ENCODE peak calls at places on chromosomes 2 and 18, in ten cellular contexts. D is OCI-LY7, R is heart right ventricle, Z is tibial artery, M is prostate gland, P is cardiac fibroblast, H is astrocyte of the spinal cord, I is lower leg skin, O is upper lobe of left lung, E is esophagus muscularis mucosa. G is an unnamed sample.
A peak's percentile ranks its signal among the peaks of the same experiment; 100 is the strongest.

GRCh38 chr2:218781691-218782528 is at the start of gene CYP27A1:
- DNase-seq in Z (peak; percentile 70), M (peak; percentile 56), E (no peak), R (peak; percentile 46), D (no peak), P (peak; percentile 16), O (peak; percentile 78), I (no peak), H (peak; percentile 22), G (no peak)

GRCh38 chr2:97011977-97012569 is 25.7 kb upstream of the FAM178B start:
- DNase-seq in H (peak; percentile 74), E (no peak), R (peak; percentile 23), M (peak; percentile 17), Z (no peak), P (peak; percentile 82), D (peak; percentile 84), O (no peak), I (no peak), G (peak; percentile 74)

GRCh38 chr2:166375205-166375735 is 474 bp downstream of the SCN9A start:
- DNase-seq in Z (no peak), P (peak; percentile 16), M (no peak), I (no peak), E (no peak), R (no peak), D (no peak), H (peak; percentile 30), O (peak; percentile 44), G (peak; percentile 30)

GRCh38 chr2:40803900-40804299 is 352.0 kb upstream of the SLC8A1 start:
- DNase-seq in D (no peak), Z (no peak), R (no peak), O (no peak), P (no peak), I (no peak), H (no peak), E (no peak), M (no peak), G (no peak)

GRCh38 chr2:121697108-121697631 is 39.5 kb downstream of the NIFK start:
- DNase-seq in O (peak; percentile 47), D (no peak), Z (no peak), R (no peak), E (no peak), I (no peak), M (no peak), H (no peak), P (no peak), G (no peak)

GRCh38 chr2:16635796-16636699 is 29.6 kb downstream of the CYRIA start:
- DNase-seq in P (peak; percentile 73), D (peak; percentile 47), O (no peak), M (no peak), E (no peak), Z (no peak), R (no peak), H (peak; percentile 80), I (no peak), G (no peak)

GRCh38 chr18:63708650-63709049 is 5.9 kb downstream of the SERPINB11 start:
- DNase-seq in H (peak; percentile 78), D (no peak), R (no peak), I (no peak), E (no peak), M (no peak), Z (no peak), O (no peak), P (peak; percentile 70), G (peak; percentile 95)

GRCh38 chr2:235534608-235535422 is 41.0 kb downstream of the AGAP1 start:
- DNase-seq in M (no peak), Z (no peak), H (no peak), D (no peak), I (no peak), E (no peak), R (no peak), O (no peak), P (no peak), G (no peak)

GRCh38 chr18:70188113-70188512 is 17.4 kb downstream of the RTTN start:
- DNase-seq in D (no peak), Z (no peak), I (no peak), P (peak; percentile 35), O (no peak), M (no peak), R (no peak), H (no peak), E (no peak), G (no peak)

GRCh38 chr2:80531319-80531718 is 226.8 kb upstream of the LRRTM1 start:
- DNase-seq in M (no peak), E (no peak), D (peak; percentile 20), H (no peak), O (no peak), P (no peak), I (no peak), R (no peak), Z (no peak), G (no peak)

GRCh38 chr18:49697757-49698595 is 115.4 kb downstream of the ACAA2 start:
- DNase-seq in I (no peak), D (no peak), P (peak; percentile 27), R (no peak), O (no peak), H (peak; percentile 7), E (no peak), Z (no peak), M (no peak), G (peak; percentile 23)

DNA sequence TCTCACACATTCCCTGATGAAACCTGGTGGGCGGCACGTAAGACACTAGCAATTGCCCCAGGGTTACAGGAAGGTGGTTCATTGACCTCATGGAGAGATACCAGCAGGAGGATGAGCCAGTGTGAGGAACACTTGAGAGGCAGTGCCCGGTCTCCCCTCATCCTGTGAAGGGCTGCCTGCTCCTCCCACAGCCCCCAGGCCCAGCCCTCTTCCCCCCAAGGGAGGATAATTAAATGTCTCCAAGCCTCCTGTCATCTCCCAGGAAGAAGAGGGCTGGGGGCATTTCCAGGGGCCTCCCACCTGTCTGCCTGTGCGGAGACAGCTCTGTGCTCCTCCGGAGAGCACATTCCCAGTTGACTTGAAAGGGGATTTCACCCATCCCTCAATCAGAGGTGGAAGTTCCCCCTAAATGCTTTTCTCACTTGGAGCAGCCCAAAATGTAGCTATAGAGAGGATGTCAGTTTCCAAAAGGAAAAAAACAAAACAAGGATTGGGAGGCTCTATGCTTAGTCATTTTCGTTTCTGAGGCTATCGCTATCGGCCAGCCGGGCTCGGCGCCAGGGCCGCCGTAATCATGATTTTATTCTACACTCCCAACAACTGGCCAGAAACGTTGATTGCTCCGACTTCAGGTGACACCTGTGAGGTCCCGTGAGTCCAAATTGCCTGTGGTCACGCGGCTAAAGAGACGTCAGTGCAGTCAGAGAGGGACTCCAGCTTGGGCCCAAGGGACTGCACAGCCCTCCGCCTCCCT is 7.1 kb downstream of the KCNF1 start:
- DNase-seq in H (no peak), O (no peak), Z (peak; percentile 42), M (no peak), P (peak; percentile 40), I (no peak), R (no peak), E (no peak), D (no peak), G (no peak)
- TF ChIP-seq CTCF in H (no peak), O (no peak), Z (no peak), M (no peak), P (no peak), I (no peak), R (no peak), E (no peak), D (no peak), G (no peak)

DNA sequence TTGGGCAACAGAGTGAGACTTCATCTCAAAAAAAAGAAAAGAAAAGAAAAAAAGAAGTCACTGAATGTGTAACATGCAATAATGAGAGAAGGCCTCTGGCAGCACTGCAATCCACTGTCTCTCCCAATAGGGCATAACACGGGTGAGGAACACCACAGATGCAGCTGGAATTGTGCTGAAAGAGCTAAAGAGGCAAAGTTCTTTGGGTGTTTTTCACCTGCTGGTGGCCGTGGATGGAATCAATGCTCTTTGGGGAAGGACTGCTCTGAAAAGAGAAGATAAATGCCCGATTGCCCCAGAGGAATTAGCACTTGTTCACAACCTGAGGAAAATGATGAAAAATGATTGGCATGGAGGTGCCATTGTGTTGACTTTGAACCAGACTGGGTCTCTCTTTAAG is 31.0 kb upstream of the CYBRD1 start:
- DNase-seq in O (no peak), M (no peak), E (no peak), I (no peak), P (no peak), H (no peak), R (no peak), Z (no peak), D (no peak), G (no peak)
- TF ChIP-seq CTCF in O (no peak), M (no peak), E (no peak), I (no peak), P (no peak), H (no peak), R (no peak), Z (no peak), D (no peak), G (no peak)

DNA sequence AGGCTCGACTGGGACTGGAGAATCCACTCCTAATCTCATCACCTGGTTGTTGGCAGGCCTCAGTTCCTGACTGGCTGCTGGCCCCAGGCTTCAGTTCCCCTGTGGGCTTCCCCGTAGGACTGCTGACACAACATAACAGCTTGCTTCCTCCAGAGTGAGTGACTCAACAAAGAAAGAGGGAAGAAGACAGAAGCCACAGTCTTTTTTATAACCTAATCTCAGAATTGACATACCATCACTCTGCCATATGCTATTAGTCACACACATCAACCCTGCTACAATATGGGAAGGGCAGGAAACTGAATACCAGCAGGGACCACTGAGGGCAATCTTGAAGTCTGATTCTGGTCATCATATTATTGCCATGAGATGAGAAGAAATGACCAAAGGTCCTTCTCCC is 76.8 kb upstream of the SLC14A2 start:
- DNase-seq in H (no peak), D (no peak), I (no peak), O (no peak), M (no peak), P (no peak), R (no peak), Z (no peak), E (no peak), G (no peak)
- TF ChIP-seq CTCF in H (no peak), D (no peak), I (no peak), O (no peak), M (no peak), P (no peak), R (no peak), Z (no peak), E (no peak), G (no peak)

GRCh38 chr2:7045601-7046590 is 128.7 kb downstream of the RNF144A start:
- DNase-seq in E (no peak), R (no peak), O (no peak), I (no peak), H (no peak), Z (no peak), D (no peak), P (no peak), M (no peak), G (no peak)

GRCh38 chr2:7041421-7041820 is 124.2 kb downstream of the RNF144A start:
- DNase-seq in P (no peak), D (no peak), R (no peak), M (no peak), H (no peak), O (no peak), E (no peak), Z (no peak), I (no peak), G (no peak)

GRCh38 chr2:7043689-7044088 is 126.5 kb downstream of the RNF144A start:
- DNase-seq in I (no peak), O (no peak), E (no peak), Z (no peak), M (no peak), H (no peak), D (no peak), P (no peak), R (no peak), G (no peak)

GRCh38 chr2:7048762-7049294 is 131.6 kb downstream of the RNF144A start:
- DNase-seq in E (no peak), O (no peak), Z (no peak), M (no peak), P (no peak), I (no peak), H (no peak), R (no peak), D (no peak), G (no peak)

GRCh38 chr2:7044253-7045250 is 127.3 kb downstream of the RNF144A start:
- DNase-seq in R (peak; percentile 68), M (peak; percentile 73), H (peak; percentile 62), O (peak; percentile 78), P (peak; percentile 63), D (peak; percentile 59), E (no peak), I (peak; percentile 63), Z (peak; percentile 78), G (no peak)
- TF ChIP-seq CTCF in R (peak; percentile 98), M (peak; percentile 77), H (peak; percentile 99), O (peak; percentile 89), P (peak; percentile 93), D (peak; percentile 92), E (peak; percentile 79), I (peak; percentile 87), Z (peak; percentile 79), G (peak; percentile 73)

G was measured in HFFc6.